ENCODE peak calls at places on chromosomes 13 and 19, in ten cellular contexts. F is A549; G is heart left ventricle; A is OCI-LY7; Q is spleen; W is GM23338; V is heart right ventricle; Z is left lung; Y is sigmoid colon; P is effector memory CD4-positive, alpha-beta T cell. D is an unnamed sample.

GRCh38 chr19:12513531-12514061 is 29.0 kb upstream of the ZNF709 start:
- DNase-seq in F (no peak), G (no peak), A (no peak), Q (no peak), W (peak; percentile 75), V (no peak), Z (no peak), Y (no peak), P (no peak), D (no peak)

GRCh38 chr19:41339936-41340335 is 13.8 kb downstream of the TGFB1 start:
- DNase-seq in F (peak; percentile 83), G (no peak), A (no peak), Q (no peak), W (peak; percentile 36), V (no peak), Z (no peak), Y (no peak), P (no peak), D (no peak)

GRCh38 chr19:10936661-10937084 is 8.1 kb downstream of the TIMM29 start:
- DNase-seq in F (peak; percentile 56), G (no peak), A (peak; percentile 88), Q (no peak), W (peak; percentile 96), V (peak; percentile 61), Z (no peak), Y (no peak), P (no peak), D (no peak)

GRCh38 chr13:36131215-36131930 is at the start of gene DCLK1:
- DNase-seq in F (no peak), G (peak; percentile 81), A (no peak), Q (no peak), W (peak; percentile 87), V (peak; percentile 54), Z (peak; percentile 47), Y (peak; percentile 84), P (no peak), D (peak; percentile 80)

GRCh38 chr19:11949201-11949600 is 15.6 kb upstream of the ZNF763 start:
- DNase-seq in F (no peak), G (no peak), A (no peak), Q (no peak), W (peak; percentile 33), V (no peak), Z (no peak), Y (no peak), P (no peak), D (no peak)

GRCh38 chr13:46759861-46760260 is 37.1 kb downstream of the ESD start:
- DNase-seq in F (no peak), G (no peak), A (peak; percentile 16), Q (no peak), W (no peak), V (no peak), Z (no peak), Y (no peak), P (no peak), D (no peak)

GRCh38 chr19:38727868-38728660 is 16.2 kb downstream of the CAPN12 start:
- DNase-seq in F (no peak), G (peak; percentile 76), A (no peak), Q (peak; percentile 70), W (no peak), V (peak; percentile 58), Z (peak; percentile 33), Y (no peak), P (no peak), D (no peak)

GRCh38 chr19:38648789-38649304 is 1.4 kb downstream of the ACTN4 start:
- DNase-seq in F (no peak), G (no peak), A (no peak), Q (no peak), W (no peak), V (no peak), Z (no peak), Y (no peak), P (no peak), D (no peak)

GRCh38 chr19:46821512-46822359 is 28.9 kb downstream of the AP2S1 start:
- DNase-seq in F (no peak), G (peak; percentile 73), A (peak; percentile 57), Q (peak; percentile 93), W (no peak), V (no peak), Z (no peak), Y (no peak), P (peak; percentile 36), D (no peak)

GRCh38 chr19:49676136-49676689 is 858 bp upstream of the PRMT1 start:
- DNase-seq in F (peak; percentile 91), G (peak; percentile 88), A (peak; percentile 91), Q (peak; percentile 90), W (peak; percentile 94), V (peak; percentile 92), Z (peak; percentile 87), Y (peak; percentile 97), P (peak; percentile 37), D (peak; percentile 83)

GRCh38 chr19:1130801-1131717 is 27.3 kb downstream of the GPX4 start:
- DNase-seq in F (no peak), G (no peak), A (peak; percentile 41), Q (peak; percentile 90), W (no peak), V (no peak), Z (no peak), Y (no peak), P (no peak), D (no peak)

GRCh38 chr19:19134687-19135158 is 3.6 kb downstream of the TMEM161A start:
- DNase-seq in F (no peak), G (no peak), A (peak; percentile 52), Q (no peak), W (peak; percentile 93), V (peak; percentile 86), Z (peak; percentile 61), Y (no peak), P (no peak), D (no peak)

DNA sequence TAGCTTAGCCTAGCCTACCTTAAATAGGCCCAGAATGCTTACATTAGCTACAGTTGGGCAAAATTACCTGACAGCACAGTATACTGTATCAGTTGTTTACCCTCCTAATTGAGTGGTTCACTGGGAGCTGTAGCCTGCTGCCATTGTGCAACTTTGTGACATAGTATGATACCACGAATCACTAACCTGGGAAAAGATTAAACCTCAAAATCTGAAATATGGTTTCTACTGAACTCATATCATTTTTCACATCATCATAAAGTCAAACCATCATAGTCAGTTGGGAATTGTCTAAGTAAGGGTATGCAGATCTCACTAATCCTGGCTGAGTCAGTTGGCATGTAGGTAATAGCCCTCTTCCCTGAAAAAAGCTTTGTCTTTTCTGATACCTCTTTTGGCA is 9.1 kb downstream of the PAN3 start:
- DNase-seq in F (no peak), G (no peak), A (no peak), Q (no peak), W (no peak), V (no peak), Z (no peak), Y (no peak), P (no peak), D (no peak)
- H3K4me1 ChIP-seq in F (peaks cover 12% of the 10 kb centered on the region), G (peaks cover 7% of the 10 kb centered on the region), A (no peaks in the 10 kb centered on the region), Q (peaks cover 16% of the 10 kb centered on the region), W (peaks cover 10% of the 10 kb centered on the region), V (peaks cover 15% of the 10 kb centered on the region), Z (peaks cover 16% of the 10 kb centered on the region), Y (no peaks in the 10 kb centered on the region), P (peaks cover 7% of the 10 kb centered on the region), D (peaks cover 3% of the 10 kb centered on the region)

DNA sequence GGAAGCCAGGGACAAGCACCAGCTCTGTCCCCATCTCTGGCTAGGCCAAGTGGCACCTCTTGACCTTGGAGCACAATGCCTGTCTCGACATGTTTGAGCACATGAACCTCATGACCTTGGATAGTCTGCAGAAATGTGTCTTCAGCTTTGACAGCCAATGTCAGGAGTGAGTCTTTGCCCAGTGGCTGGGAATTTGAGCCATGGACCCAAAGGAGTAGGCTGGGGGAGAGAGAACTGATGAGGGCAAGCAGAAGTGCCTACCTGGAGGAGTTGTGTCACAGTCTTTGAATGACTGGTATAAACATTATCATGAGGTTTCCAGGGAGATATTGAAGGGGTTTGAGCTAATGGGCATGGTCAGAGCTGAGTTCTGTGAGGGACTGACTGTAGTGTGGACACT is 6.7 kb upstream of the CYP4F12 start:
- DNase-seq in F (no peak), G (no peak), A (no peak), Q (no peak), W (no peak), V (no peak), Z (no peak), Y (no peak), P (no peak), D (no peak)
- H3K4me1 ChIP-seq in F (no peaks in the 10 kb centered on the region), G (no peaks in the 10 kb centered on the region), A (no peaks in the 10 kb centered on the region), Q (no peaks in the 10 kb centered on the region), W (no peaks in the 10 kb centered on the region), V (no peaks in the 10 kb centered on the region), Z (no peaks in the 10 kb centered on the region), Y (no peaks in the 10 kb centered on the region), P (no peaks in the 10 kb centered on the region), D (no peaks in the 10 kb centered on the region)

DNA sequence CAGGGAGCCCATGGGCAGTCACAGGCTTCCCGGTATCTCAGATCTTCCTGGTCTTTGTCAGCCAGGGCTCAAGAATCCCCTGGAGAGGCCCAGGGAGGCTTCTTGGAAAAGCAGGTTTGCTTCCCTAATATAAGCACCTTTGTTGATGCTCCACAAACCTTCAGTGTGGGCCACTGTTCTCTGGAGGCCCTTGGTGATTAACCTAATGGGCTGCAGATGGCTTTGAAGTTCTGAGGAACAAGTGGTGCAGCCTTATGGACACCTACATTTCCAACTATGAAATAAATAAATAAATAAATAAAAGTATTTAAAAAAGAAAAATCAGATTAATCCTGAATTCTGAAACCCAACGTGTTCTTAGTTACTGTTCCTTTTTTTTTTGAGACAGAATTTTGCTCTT is at the start of gene BSPH1:
- DNase-seq in F (no peak), G (no peak), A (no peak), Q (no peak), W (no peak), V (no peak), Z (no peak), Y (no peak), P (no peak), D (no peak)
- H3K4me1 ChIP-seq in F (no peaks in the 10 kb centered on the region), G (no peaks in the 10 kb centered on the region), A (no peaks in the 10 kb centered on the region), Q (no peaks in the 10 kb centered on the region), W (no peaks in the 10 kb centered on the region), V (no peaks in the 10 kb centered on the region), Z (no peaks in the 10 kb centered on the region), Y (no peaks in the 10 kb centered on the region), P (no peaks in the 10 kb centered on the region), D (no peaks in the 10 kb centered on the region)

GRCh38 chr19:35302446-35302845 is 10.5 kb downstream of the MAG start:
- DNase-seq in F (no peak), G (peak; percentile 48), A (no peak), Q (no peak), W (no peak), V (no peak), Z (no peak), Y (no peak), P (no peak), D (no peak)

GRCh38 chr19:35301961-35302360 is 10.0 kb downstream of the MAG start:
- DNase-seq in F (no peak), G (no peak), A (no peak), Q (no peak), W (no peak), V (no peak), Z (no peak), Y (no peak), P (no peak), D (no peak)

GRCh38 chr19:35305181-35305580 is 13.2 kb downstream of the MAG start:
- DNase-seq in F (no peak), G (peak; percentile 21), A (no peak), Q (no peak), W (no peak), V (no peak), Z (no peak), Y (no peak), P (no peak), D (no peak)

GRCh38 chr19:35303357-35303915 is 11.5 kb downstream of the MAG start:
- DNase-seq in F (no peak), G (no peak), A (no peak), Q (no peak), W (no peak), V (no peak), Z (no peak), Y (no peak), P (no peak), D (no peak)

GRCh38 chr19:35304036-35304435 is 12.1 kb downstream of the MAG start:
- DNase-seq in F (no peak), G (peak; percentile 28), A (no peak), Q (no peak), W (no peak), V (no peak), Z (no peak), Y (no peak), P (no peak), D (no peak)
- H3K4me1 ChIP-seq in F (peaks cover 2% of the 10 kb centered on the region), G (peaks cover under 1% of the 10 kb centered on the region), A (peaks cover 67% of the 10 kb centered on the region), Q (peaks cover 7% of the 10 kb centered on the region), W (no peaks in the 10 kb centered on the region), V (peaks cover 9% of the 10 kb centered on the region), Z (peaks cover 9% of the 10 kb centered on the region), Y (no peaks in the 10 kb centered on the region), P (no peaks in the 10 kb centered on the region), D (no peaks in the 10 kb centered on the region)

D was measured in tibial artery.